ENCODE peak calls at places on chromosomes 12 and 14, in seven cellular contexts. M is skeletal muscle cell; V is activated T-helper 2 cell treated with anti-CD3 and anti-CD28 coated beads, Interferon-gamma antibody, Interleukin-2, Interleukin-4, amounts not matched to agents 10 μg/mL and 5 μg/mL and 100 μg/mL, durations not matched to agents 14 hours and 24 hours and 36 hours; O is HT-29; L is stimulated activated naive CD8-positive, alpha-beta T cell treated with anti-CD3 and anti-CD28 coated beads, Interleukin-15, amount 100 ng/mL, for 72 hours; N is retina; P is psoas muscle. T is an unnamed sample.
A peak's percentile ranks its signal among the peaks of the same experiment; 100 is the strongest.

GRCh38 chr12:6231359-6232268 is 31.4 kb downstream of the CD9 start:
- DNase-seq in M (no peak), V (no peak), O (peak; percentile 60), L (no peak), N (no peak), P (no peak), T (no peak)

GRCh38 chr12:1050059-1050707 is 59.2 kb downstream of the ERC1 start:
- DNase-seq in M (no peak), V (no peak), O (no peak), L (no peak), N (no peak), P (no peak), T (no peak)

GRCh38 chr12:58711968-58712367 is 208.3 kb downstream of the LRIG3 start:
- DNase-seq in M (peak; percentile 87), V (no peak), O (no peak), L (no peak), N (no peak), P (no peak), T (no peak)

GRCh38 chr14:94775875-94776217 is 5.9 kb upstream of the GSC start:
- DNase-seq in M (no peak), V (no peak), O (no peak), L (no peak), N (no peak), P (no peak), T (no peak)

GRCh38 chr12:75578546-75578945 is 67.1 kb upstream of the KRR1 start:
- DNase-seq in M (no peak), V (no peak), O (no peak), L (no peak), N (no peak), P (no peak), T (no peak)

GRCh38 chr12:75579552-75579951 is 68.1 kb upstream of the KRR1 start:
- DNase-seq in M (no peak), V (no peak), O (no peak), L (no peak), N (no peak), P (no peak), T (no peak)

GRCh38 chr12:108806921-108807320 is 50.5 kb downstream of the SSH1 start:
- DNase-seq in M (no peak), V (no peak), O (no peak), L (no peak), N (no peak), P (no peak), T (no peak)

GRCh38 chr14:30994681-30995620 is 30.5 kb upstream of the AP4S1 start:
- DNase-seq in M (no peak), V (no peak), O (no peak), L (no peak), N (no peak), P (no peak), T (no peak)

GRCh38 chr14:99287269-99287942 is 15.4 kb upstream of the BCL11B start:
- DNase-seq in M (no peak), V (no peak), O (no peak), L (no peak), N (no peak), P (no peak), T (peak; percentile 24)

GRCh38 chr14:29321646-29322045 is 555.1 kb downstream of the FOXG1 start:
- DNase-seq in M (no peak), V (no peak), O (no peak), L (no peak), N (no peak), P (no peak), T (no peak)

GRCh38 chr12:103880299-103881142 is 39.5 kb upstream of the NT5DC3 start:
- DNase-seq in M (no peak), V (no peak), O (no peak), L (peak; percentile 42), N (peak; percentile 42), P (no peak), T (peak; percentile 81)

GRCh38 chr12:132886529-132887477 is 602 bp downstream of the CHFR start:
- DNase-seq in M (no peak), V (no peak), O (no peak), L (no peak), N (peak; percentile 58), P (no peak), T (no peak)

GRCh38 chr12:93921511-93921910 is 226.9 kb upstream of the PLXNC1 start:
- DNase-seq in M (no peak), V (no peak), O (no peak), L (no peak), N (no peak), P (no peak), T (no peak)

GRCh38 chr12:70722584-70723343 is 85.5 kb upstream of the PTPRB start:
- DNase-seq in M (no peak), V (peak; percentile 9), O (peak; percentile 39), L (no peak), N (no peak), P (no peak), T (peak; percentile 17)

GRCh38 chr12:116376354-116377193 is 99.1 kb upstream of the MED13L start:
- DNase-seq in M (no peak), V (no peak), O (no peak), L (no peak), N (no peak), P (no peak), T (no peak)

GRCh38 chr12:19186722-19187661 is 57.5 kb downstream of the PLEKHA5 start:
- DNase-seq in M (no peak), V (no peak), O (peak; percentile 84), L (no peak), N (no peak), P (no peak), T (peak; percentile 56)

GRCh38 chr14:51548187-51548586 is 103.5 kb upstream of the FRMD6 start:
- DNase-seq in M (no peak), V (no peak), O (no peak), L (no peak), N (no peak), P (no peak), T (no peak)

GRCh38 chr14:97248973-97249372 is 451.8 kb downstream of the VRK1 start:
- DNase-seq in M (no peak), V (no peak), O (no peak), L (no peak), N (no peak), P (no peak), T (no peak)

GRCh38 chr14:64213079-64213478 is 81.1 kb downstream of the ESR2 start:
- DNase-seq in M (no peak), V (no peak), O (no peak), L (no peak), N (no peak), P (no peak), T (no peak)

T was measured in MM.1S.